ENCODE peak calls at places on chromosomes 13 and 19, in six cellular contexts. One of them, this sample, is unnamed.

GRCh38 chr13:87274209-87274819 is 396.9 kb upstream of the SLITRK5 start:
- DNase-seq in neural progenitor cell: peak
- DNase-seq in fibroblast of mammary gland: peak
- DNase-seq in choroid plexus epithelial cell: peak
- DNase-seq in esophagus squamous epithelium: no peak
- DNase-seq in retinal pigment epithelial cell: peak
- DNase-seq in this sample: no peak

GRCh38 chr19:8396563-8397203 is 6.5 kb downstream of the RAB11B start:
- DNase-seq in neural progenitor cell: peak
- DNase-seq in fibroblast of mammary gland: peak
- DNase-seq in choroid plexus epithelial cell: peak
- DNase-seq in esophagus squamous epithelium: no peak
- DNase-seq in retinal pigment epithelial cell: no peak
- DNase-seq in this sample: peak

GRCh38 chr13:59266478-59267063 is 897.2 kb downstream of the DIAPH3 start:
- DNase-seq in neural progenitor cell: no peak
- DNase-seq in fibroblast of mammary gland: no peak
- DNase-seq in choroid plexus epithelial cell: peak
- DNase-seq in esophagus squamous epithelium: no peak
- DNase-seq in retinal pigment epithelial cell: no peak
- DNase-seq in this sample: no peak

GRCh38 chr19:33487901-33488817 is 33.4 kb downstream of the PEPD start:
- DNase-seq in neural progenitor cell: no peak
- DNase-seq in fibroblast of mammary gland: no peak
- DNase-seq in choroid plexus epithelial cell: no peak
- DNase-seq in esophagus squamous epithelium: no peak
- DNase-seq in retinal pigment epithelial cell: no peak
- DNase-seq in this sample: no peak

GRCh38 chr19:21693399-21693798 is 74.0 kb downstream of the ZNF100 start:
- DNase-seq in neural progenitor cell: no peak
- DNase-seq in fibroblast of mammary gland: no peak
- DNase-seq in choroid plexus epithelial cell: no peak
- DNase-seq in esophagus squamous epithelium: no peak
- DNase-seq in retinal pigment epithelial cell: no peak
- DNase-seq in this sample: no peak

GRCh38 chr19:16070366-16070990 is 5.8 kb upstream of the TPM4 start:
- DNase-seq in neural progenitor cell: no peak
- DNase-seq in fibroblast of mammary gland: no peak
- DNase-seq in choroid plexus epithelial cell: no peak
- DNase-seq in esophagus squamous epithelium: peak
- DNase-seq in retinal pigment epithelial cell: no peak
- DNase-seq in this sample: peak

GRCh38 chr13:20505405-20506366 is 20.0 kb downstream of the CRYL1 start:
- DNase-seq in neural progenitor cell: no peak
- DNase-seq in fibroblast of mammary gland: no peak
- DNase-seq in choroid plexus epithelial cell: peak
- DNase-seq in esophagus squamous epithelium: no peak
- DNase-seq in retinal pigment epithelial cell: peak
- DNase-seq in this sample: no peak

GRCh38 chr19:3860499-3860898 is 8.3 kb downstream of the ZFR2 start:
- DNase-seq in neural progenitor cell: no peak
- DNase-seq in fibroblast of mammary gland: no peak
- DNase-seq in choroid plexus epithelial cell: no peak
- DNase-seq in esophagus squamous epithelium: no peak
- DNase-seq in retinal pigment epithelial cell: no peak
- DNase-seq in this sample: no peak

GRCh38 chr19:12930002-12930645 is 3.4 kb downstream of the FARSA start:
- DNase-seq in neural progenitor cell: no peak
- DNase-seq in fibroblast of mammary gland: no peak
- DNase-seq in choroid plexus epithelial cell: no peak
- DNase-seq in esophagus squamous epithelium: no peak
- DNase-seq in retinal pigment epithelial cell: no peak
- DNase-seq in this sample: no peak

GRCh38 chr19:43639507-43640423 is at the start of gene CADM4:
- DNase-seq in neural progenitor cell: peak
- DNase-seq in fibroblast of mammary gland: no peak
- DNase-seq in choroid plexus epithelial cell: no peak
- DNase-seq in esophagus squamous epithelium: no peak
- DNase-seq in retinal pigment epithelial cell: no peak
- DNase-seq in this sample: no peak

GRCh38 chr13:20882206-20882605 is 20.3 kb downstream of the XPO4 start:
- DNase-seq in neural progenitor cell: peak
- DNase-seq in fibroblast of mammary gland: peak
- DNase-seq in choroid plexus epithelial cell: peak
- DNase-seq in esophagus squamous epithelium: no peak
- DNase-seq in retinal pigment epithelial cell: peak
- DNase-seq in this sample: no peak

GRCh38 chr19:13669780-13670355 is 94.5 kb upstream of the MRI1 start:
- DNase-seq in neural progenitor cell: no peak
- DNase-seq in fibroblast of mammary gland: no peak
- DNase-seq in choroid plexus epithelial cell: no peak
- DNase-seq in esophagus squamous epithelium: no peak
- DNase-seq in retinal pigment epithelial cell: no peak
- DNase-seq in this sample: no peak

GRCh38 chr13:76882431-76882830 is 3.8 kb downstream of the KCTD12 start:
- DNase-seq in neural progenitor cell: no peak
- DNase-seq in fibroblast of mammary gland: peak
- DNase-seq in choroid plexus epithelial cell: peak
- DNase-seq in esophagus squamous epithelium: no peak
- DNase-seq in retinal pigment epithelial cell: no peak
- DNase-seq in this sample: no peak

GRCh38 chr19:10717054-10717355 is 874 bp upstream of the DNM2 start:
- DNase-seq in neural progenitor cell: no peak
- DNase-seq in fibroblast of mammary gland: no peak
- DNase-seq in choroid plexus epithelial cell: no peak
- DNase-seq in esophagus squamous epithelium: no peak
- DNase-seq in retinal pigment epithelial cell: no peak
- DNase-seq in this sample: no peak
- H3K4me3 ChIP-seq in neural progenitor cell: peak
- H3K4me3 ChIP-seq in fibroblast of mammary gland: peak
- H3K4me3 ChIP-seq in choroid plexus epithelial cell: peak
- H3K4me3 ChIP-seq in esophagus squamous epithelium: peak
- H3K4me3 ChIP-seq in retinal pigment epithelial cell: peak
- H3K4me3 ChIP-seq in this sample: peak

GRCh38 chr13:26112843-26113242 is 61.0 kb upstream of the SHISA2 start:
- DNase-seq in neural progenitor cell: peak
- DNase-seq in fibroblast of mammary gland: no peak
- DNase-seq in choroid plexus epithelial cell: peak
- DNase-seq in esophagus squamous epithelium: no peak
- DNase-seq in retinal pigment epithelial cell: no peak
- DNase-seq in this sample: no peak
- TF ChIP-seq CTCF in neural progenitor cell: peak
- TF ChIP-seq CTCF in fibroblast of mammary gland: peak
- TF ChIP-seq CTCF in choroid plexus epithelial cell: peak
- TF ChIP-seq CTCF in esophagus squamous epithelium: no peak
- TF ChIP-seq CTCF in retinal pigment epithelial cell: peak
- TF ChIP-seq CTCF in this sample: peak

GRCh38 chr13:42038661-42039456 is 9.6 kb upstream of the DGKH start:
- DNase-seq in neural progenitor cell: peak
- DNase-seq in fibroblast of mammary gland: peak
- DNase-seq in choroid plexus epithelial cell: no peak
- DNase-seq in esophagus squamous epithelium: no peak
- DNase-seq in retinal pigment epithelial cell: no peak
- DNase-seq in this sample: no peak
- H3K4me3 ChIP-seq in neural progenitor cell: peak
- H3K4me3 ChIP-seq in fibroblast of mammary gland: no peak
- H3K4me3 ChIP-seq in choroid plexus epithelial cell: no peak
- H3K4me3 ChIP-seq in esophagus squamous epithelium: peak
- H3K4me3 ChIP-seq in retinal pigment epithelial cell: no peak
- H3K4me3 ChIP-seq in this sample: no peak

DNA sequence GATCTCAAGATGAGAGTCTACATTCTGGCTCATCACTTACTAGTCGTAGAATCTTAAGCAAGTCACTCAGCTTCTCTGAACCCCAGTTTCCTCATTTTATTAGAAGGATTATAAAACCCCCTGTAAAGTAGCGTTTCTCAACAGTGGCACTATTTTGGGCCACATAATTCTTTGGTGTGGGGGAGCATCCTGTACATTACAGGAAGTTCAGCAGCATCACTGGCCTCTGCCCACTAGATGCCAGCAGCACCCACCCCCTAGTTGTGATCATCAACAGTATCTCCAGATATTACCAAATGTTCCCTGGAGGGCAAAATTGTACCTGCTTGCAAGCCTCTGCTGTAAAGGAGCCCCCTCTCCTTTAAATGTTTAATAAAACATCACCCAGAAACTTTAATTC is 22.6 kb downstream of the STARD13 start:
- DNase-seq in neural progenitor cell: no peak
- DNase-seq in fibroblast of mammary gland: no peak
- DNase-seq in choroid plexus epithelial cell: no peak
- DNase-seq in esophagus squamous epithelium: no peak
- DNase-seq in retinal pigment epithelial cell: no peak
- DNase-seq in this sample: no peak
- TF ChIP-seq CTCF in neural progenitor cell: no peak
- TF ChIP-seq CTCF in fibroblast of mammary gland: peak
- TF ChIP-seq CTCF in choroid plexus epithelial cell: peak
- TF ChIP-seq CTCF in esophagus squamous epithelium: no peak
- TF ChIP-seq CTCF in retinal pigment epithelial cell: peak
- TF ChIP-seq CTCF in this sample: no peak

GRCh38 chr19:54030895-54031586 is 32.7 kb downstream of the VSTM1 start:
- DNase-seq in neural progenitor cell: no peak
- DNase-seq in fibroblast of mammary gland: peak
- DNase-seq in choroid plexus epithelial cell: peak
- DNase-seq in esophagus squamous epithelium: no peak
- DNase-seq in retinal pigment epithelial cell: no peak
- DNase-seq in this sample: no peak
- H3K4me3 ChIP-seq in neural progenitor cell: no peak
- H3K4me3 ChIP-seq in fibroblast of mammary gland: peak
- H3K4me3 ChIP-seq in choroid plexus epithelial cell: no peak
- H3K4me3 ChIP-seq in esophagus squamous epithelium: no peak
- H3K4me3 ChIP-seq in retinal pigment epithelial cell: no peak
- H3K4me3 ChIP-seq in this sample: no peak